ENCODE peak calls at places on chromosome 15, in five cellular contexts. L is suprapubic skin, I is lower leg skin, S is IMR-90, D is heart right ventricle. F is an unnamed sample.

GRCh38 chr15:66879968-66880367 is 177.9 kb downstream of the SMAD6 start:
- DNase-seq in L (no peak), I (no peak), S (no peak), D (no peak), F (no peak)

GRCh38 chr15:91100561-91101355 is 701 bp downstream of the SV2B start:
- DNase-seq in L (no peak), I (no peak), S (peak; percentile 7), D (no peak), F (no peak)

GRCh38 chr15:36982441-36982840 is 117.9 kb downstream of the MEIS2 start:
- DNase-seq in L (no peak), I (no peak), S (peak; percentile 31), D (no peak), F (no peak)

GRCh38 chr15:43347114-43347513 is 16.7 kb upstream of the LCMT2 start:
- DNase-seq in L (no peak), I (no peak), S (no peak), D (no peak), F (no peak)

GRCh38 chr15:89828324-89829145 is 13.9 kb upstream of the ANPEP start:
- DNase-seq in L (no peak), I (no peak), S (peak; percentile 71), D (peak; percentile 51), F (no peak)

GRCh38 chr15:64837502-64837901 is 4.2 kb upstream of the PLEKHO2 start:
- DNase-seq in L (no peak), I (no peak), S (no peak), D (no peak), F (no peak)

GRCh38 chr15:52857937-52858336 is 67.8 kb upstream of the ONECUT1 start:
- DNase-seq in L (no peak), I (no peak), S (peak; percentile 2), D (no peak), F (no peak)

GRCh38 chr15:100190675-100191074 is 151.1 kb downstream of the ADAMTS17 start:
- DNase-seq in L (no peak), I (no peak), S (no peak), D (no peak), F (no peak)

GRCh38 chr15:98280576-98280975 is 320.1 kb downstream of the ARRDC4 start:
- DNase-seq in L (peak; percentile 34), I (no peak), S (no peak), D (no peak), F (no peak)

GRCh38 chr15:88194162-88194561 is 62.4 kb downstream of the NTRK3 start:
- DNase-seq in L (no peak), I (no peak), S (no peak), D (no peak), F (no peak)

GRCh38 chr15:88196961-88197360 is 59.6 kb downstream of the NTRK3 start:
- DNase-seq in L (no peak), I (no peak), S (no peak), D (no peak), F (no peak)

GRCh38 chr15:88191806-88192165 is 64.8 kb downstream of the NTRK3 start:
- DNase-seq in L (no peak), I (no peak), S (no peak), D (no peak), F (no peak)

GRCh38 chr15:88193415-88193814 is 63.1 kb downstream of the NTRK3 start:
- DNase-seq in L (no peak), I (no peak), S (no peak), D (no peak), F (no peak)
- TF ChIP-seq CTCF in L (no peak), I (no peak), S (no peak), D (no peak), F (no peak)

DNA sequence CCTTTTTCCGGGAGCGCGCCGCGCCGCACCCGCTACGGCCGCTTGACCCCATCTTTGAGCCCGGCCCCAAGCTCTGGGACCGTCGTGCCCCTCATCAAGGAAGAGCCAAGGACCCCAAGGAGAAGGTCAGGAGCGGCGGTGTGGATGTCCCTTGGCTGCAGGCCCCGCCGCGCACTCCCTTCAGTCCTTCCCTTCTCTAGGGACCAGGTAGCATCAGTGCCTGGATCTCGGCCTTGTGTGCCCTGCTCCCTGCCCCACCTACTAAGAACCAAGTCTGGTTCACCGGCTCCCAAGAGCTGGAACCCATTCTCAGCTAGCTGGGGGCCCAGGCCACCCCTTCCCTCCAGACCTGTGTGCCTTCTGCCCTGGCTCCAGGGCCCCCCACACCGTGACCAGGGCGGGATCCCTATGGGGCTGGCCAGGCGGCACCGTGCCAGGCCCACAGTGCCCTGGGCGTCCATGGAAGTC is 69.3 kb upstream of the CGNL1 start:
- DNase-seq in L (no peak), I (no peak), S (no peak), D (no peak), F (no peak)
- TF ChIP-seq CTCF in L (no peak), I (no peak), S (no peak), D (peak; percentile 3), F (no peak)

GRCh38 chr15:48705381-48705780 is 59.9 kb upstream of the FBN1 start:
- DNase-seq in L (no peak), I (no peak), S (no peak), D (no peak), F (no peak)

GRCh38 chr15:48696627-48697312 is 51.3 kb upstream of the FBN1 start:
- DNase-seq in L (no peak), I (no peak), S (peak; percentile 58), D (no peak), F (no peak)

GRCh38 chr15:48703544-48703943 is 58.0 kb upstream of the FBN1 start:
- DNase-seq in L (no peak), I (no peak), S (peak; percentile 65), D (no peak), F (no peak)

GRCh38 chr15:48702569-48703239 is 57.2 kb upstream of the FBN1 start:
- DNase-seq in L (no peak), I (no peak), S (no peak), D (no peak), F (no peak)
- TF ChIP-seq CTCF in L (no peak), I (no peak), S (no peak), D (no peak), F (no peak)

GRCh38 chr15:92439311-92439710 is 45.6 kb downstream of the ST8SIA2 start:
- DNase-seq in L (no peak), I (no peak), S (no peak), D (no peak), F (no peak)
- TF ChIP-seq CTCF in L (no peak), I (no peak), S (no peak), D (no peak), F (no peak)

GRCh38 chr15:74240002-74240568 is 4.0 kb downstream of the CCDC33 start:
- DNase-seq in L (no peak), I (peak; percentile 26), S (peak; percentile 35), D (peak; percentile 91), F (peak; percentile 32)
- TF ChIP-seq CTCF in L (no peak), I (no peak), S (peak; percentile 35), D (peak; percentile 47), F (no peak)